ENCODE peak calls at places on chromosomes 2 and 18, in nine cellular contexts. F is HepG2; Q is aorta; V is fibroblast of lung; C is tibial artery; S is body of pancreas; A is CD4-positive, alpha-beta memory T cell; E is right lobe of liver; W is IMR-90. J is an unnamed sample.

GRCh38 chr2:61631321-61631720 is 93.2 kb upstream of the XPO1 start:
- DNase-seq in F (no peak), Q (no peak), V (no peak), C (no peak), S (no peak), A (no peak), E (no peak), W (no peak), J (no peak)

GRCh38 chr18:6059551-6059950 is 164.2 kb upstream of the TMEM200C start:
- DNase-seq in F (no peak), Q (no peak), V (no peak), C (no peak), S (no peak), A (no peak), E (no peak), W (no peak), J (no peak)

GRCh38 chr2:46836295-46837111 is 79.1 kb downstream of the MCFD2 start:
- DNase-seq in F (no peak), Q (no peak), V (no peak), C (no peak), S (no peak), A (no peak), E (peak; percentile 15), W (peak; percentile 73), J (peak; percentile 51)

GRCh38 chr2:179860255-179861026 is 971 bp downstream of the ZNF385B start:
- DNase-seq in F (no peak), Q (peak; percentile 68), V (no peak), C (no peak), S (no peak), A (no peak), E (peak; percentile 21), W (no peak), J (no peak)

GRCh38 chr2:240731327-240731626 is 39.6 kb downstream of the AQP12A start:
- DNase-seq in F (no peak), Q (no peak), V (no peak), C (no peak), S (no peak), A (no peak), E (no peak), W (peak; percentile 1), J (no peak)

GRCh38 chr2:44136186-44136585 is 32.5 kb upstream of the PPM1B start:
- DNase-seq in F (no peak), Q (no peak), V (peak; percentile 40), C (no peak), S (no peak), A (no peak), E (no peak), W (peak; percentile 83), J (peak; percentile 34)

GRCh38 chr2:118710481-118710880 is 137.0 kb downstream of the EN1 start:
- DNase-seq in F (no peak), Q (no peak), V (no peak), C (no peak), S (no peak), A (no peak), E (no peak), W (no peak), J (no peak)

GRCh38 chr2:207468504-207468903 is 61.3 kb upstream of the CREB1 start:
- DNase-seq in F (no peak), Q (no peak), V (no peak), C (no peak), S (no peak), A (no peak), E (no peak), W (no peak), J (no peak)

GRCh38 chr2:84841577-84841976 is 39.3 kb downstream of the TRABD2A start:
- DNase-seq in F (no peak), Q (no peak), V (no peak), C (no peak), S (no peak), A (peak; percentile 56), E (no peak), W (no peak), J (no peak)

GRCh38 chr2:96869824-96870630 is at the start of gene SEMA4C:
- DNase-seq in F (no peak), Q (peak; percentile 91), V (peak; percentile 41), C (peak; percentile 68), S (peak; percentile 61), A (peak; percentile 71), E (peak; percentile 71), W (no peak), J (no peak)

GRCh38 chr18:3612315-3612714 is 162.3 kb downstream of the TGIF1 start:
- DNase-seq in F (no peak), Q (no peak), V (no peak), C (no peak), S (no peak), A (no peak), E (no peak), W (no peak), J (peak; percentile 42)

GRCh38 chr2:68429311-68429826 is 37.7 kb downstream of the FBXO48 start:
- DNase-seq in F (no peak), Q (no peak), V (peak; percentile 36), C (no peak), S (no peak), A (no peak), E (no peak), W (no peak), J (no peak)

GRCh38 chr2:191629001-191629453 is 48.9 kb upstream of the NABP1 start:
- DNase-seq in F (no peak), Q (no peak), V (no peak), C (no peak), S (no peak), A (peak; percentile 40), E (no peak), W (no peak), J (no peak)

GRCh38 chr18:9017900-9018217 is 84.6 kb upstream of the NDUFV2 start:
- DNase-seq in F (no peak), Q (no peak), V (no peak), C (no peak), S (no peak), A (no peak), E (no peak), W (peak; percentile 81), J (peak; percentile 91)
- H3K4me3 ChIP-seq in F (peak overlapping the region; percentile 63), Q (no peak overlapping the region), V (peak overlapping the region; percentile 24), C (peak overlapping the region; percentile 41), S (no peak overlapping the region), A (no peak overlapping the region), E (no peak overlapping the region), W (no peak overlapping the region), J (no peak overlapping the region)

DNA sequence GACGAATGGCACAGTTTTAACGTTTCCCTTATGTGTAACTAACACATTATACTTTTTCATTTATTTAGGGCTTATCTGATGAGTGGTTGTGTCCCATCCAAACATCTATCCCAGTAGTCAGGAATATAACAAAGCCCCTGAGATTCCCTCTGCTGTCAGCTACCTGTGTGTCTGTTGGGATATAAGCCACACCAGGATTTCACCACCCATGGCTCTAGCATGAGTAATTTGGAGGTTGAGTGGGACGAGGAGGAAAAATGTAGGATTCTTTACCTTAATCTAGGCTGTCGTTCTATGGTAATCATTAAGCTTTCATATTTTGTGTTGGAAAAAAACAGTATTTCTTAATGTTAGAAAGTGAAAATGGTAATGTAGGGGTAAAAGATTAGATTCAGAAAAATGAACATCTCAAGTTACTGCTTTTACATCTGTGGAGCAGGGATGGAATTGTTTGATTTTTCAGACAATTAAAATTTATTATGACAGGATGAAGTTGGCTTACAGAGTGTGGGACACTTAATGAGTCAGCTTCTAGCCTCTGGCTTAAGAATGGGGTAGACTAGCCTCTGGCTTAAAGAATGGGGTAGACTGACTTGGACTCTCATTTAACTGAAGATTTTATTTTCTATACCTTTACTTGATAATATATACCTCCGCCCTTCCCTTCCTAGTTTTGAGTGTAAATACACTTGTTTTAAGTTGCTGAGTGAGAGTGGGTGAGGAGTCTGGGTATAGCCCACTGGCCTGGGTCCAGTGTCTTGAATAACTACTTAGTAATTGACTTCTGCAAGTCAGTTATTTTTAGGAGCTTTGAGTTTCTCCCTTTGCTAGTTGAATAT is 88.5 kb upstream of the RANBP2 start:
- DNase-seq in F (no peak), Q (no peak), V (no peak), C (no peak), S (no peak), A (no peak), E (no peak), W (peak; percentile 51), J (peak; percentile 50)
- H3K4me3 ChIP-seq in F (no peak overlapping the region), Q (no peak overlapping the region), V (no peak overlapping the region), C (no peak overlapping the region), S (no peak overlapping the region), A (no peak overlapping the region), E (no peak overlapping the region), W (no peak overlapping the region), J (no peak overlapping the region)

GRCh38 chr2:229486673-229487072 is 215.6 kb upstream of the PID1 start:
- DNase-seq in F (no peak), Q (no peak), V (no peak), C (no peak), S (no peak), A (no peak), E (no peak), W (no peak), J (no peak)

GRCh38 chr2:229490167-229490566 is 219.1 kb upstream of the PID1 start:
- DNase-seq in F (no peak), Q (no peak), V (no peak), C (no peak), S (no peak), A (no peak), E (no peak), W (no peak), J (no peak)

GRCh38 chr2:229492034-229492433 is 220.9 kb upstream of the PID1 start:
- DNase-seq in F (no peak), Q (no peak), V (no peak), C (no peak), S (no peak), A (no peak), E (no peak), W (no peak), J (peak; percentile 12)

GRCh38 chr2:229488232-229488631 is 217.1 kb upstream of the PID1 start:
- DNase-seq in F (no peak), Q (no peak), V (no peak), C (no peak), S (no peak), A (no peak), E (no peak), W (no peak), J (no peak)

DNA sequence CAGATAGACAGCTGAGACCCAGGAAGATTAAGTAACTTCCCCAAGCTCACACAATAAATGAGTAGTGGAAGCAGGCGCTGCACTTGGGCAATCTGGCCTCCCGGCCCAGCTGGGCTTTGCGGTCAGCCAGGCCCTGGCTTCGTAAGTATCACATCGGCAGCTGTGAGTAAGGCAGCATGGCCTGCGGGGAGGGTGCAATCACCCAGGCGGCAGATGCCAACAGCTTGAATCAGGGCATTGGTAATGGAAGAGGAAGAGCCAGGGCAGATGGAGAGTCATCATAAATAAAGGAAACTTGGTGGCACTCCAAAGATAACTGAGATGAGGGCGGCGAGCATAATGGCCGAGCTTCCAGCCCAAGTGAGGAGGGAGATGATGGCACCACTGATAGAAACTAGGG is 217.9 kb upstream of the PID1 start:
- DNase-seq in F (no peak), Q (no peak), V (peak; percentile 34), C (no peak), S (no peak), A (no peak), E (no peak), W (peak; percentile 13), J (peak; percentile 71)
- H3K4me3 ChIP-seq in F (no peak overlapping the region), Q (no peak overlapping the region), V (no peak overlapping the region), C (no peak overlapping the region), S (no peak overlapping the region), A (no peak overlapping the region), E (no peak overlapping the region), W (no peak overlapping the region), J (no peak overlapping the region)

DNA sequence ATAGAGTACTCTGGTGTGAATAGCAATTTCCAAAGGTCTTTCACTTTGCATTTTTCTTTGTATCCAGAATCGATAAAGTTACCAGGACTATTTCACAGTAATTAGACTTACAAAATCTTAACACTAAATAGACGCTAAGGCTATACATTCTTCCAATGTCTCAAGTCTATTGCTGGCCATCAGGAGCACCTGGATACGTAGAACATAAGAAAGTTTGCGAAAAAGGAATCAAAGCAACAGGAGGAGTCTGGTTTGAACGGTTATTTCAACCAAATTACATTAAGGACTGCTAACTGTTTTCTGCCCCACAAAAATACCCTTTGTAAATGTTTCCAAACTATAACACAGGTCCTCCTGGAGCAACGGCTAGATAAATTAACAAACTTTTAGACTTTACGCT is 1.4 kb upstream of the HNRNPA3 start:
- DNase-seq in F (no peak), Q (no peak), V (no peak), C (no peak), S (no peak), A (no peak), E (no peak), W (no peak), J (no peak)
- H3K4me3 ChIP-seq in F (peak overlapping the region; percentile 72), Q (no peak overlapping the region), V (peak overlapping the region; percentile 90), C (no peak overlapping the region), S (peak overlapping the region; percentile 13), A (peak overlapping the region; percentile 99), E (peak overlapping the region; percentile 58), W (no peak overlapping the region), J (peak overlapping the region; percentile 64)

J was measured in fibroblast of mammary gland.